ENCODE peak calls at places on chromosomes 13 and 19, in ten cellular contexts. G is lung; T is CD8-positive, alpha-beta T cell; Z is stimulated activated CD4-positive, alpha-beta T cell treated with anti-CD3 and anti-CD28 coated beads, TNF-alpha, amount 100 ng/mL, for 4 hours; K is mucosa of gallbladder; U is non-pigmented ciliary epithelial cell; R is fibroblast of lung; S is OCI-M1; H is astrocyte of the hippocampus; E is stimulated activated CD8-positive, alpha-beta memory T cell treated with anti-CD3 and anti-CD28 coated beads, Interleukin-15, amount 100 ng/mL, for 1 hour. V is an unnamed sample.

GRCh38 chr19:13984186-13984585 is 21.9 kb downstream of the RFX1 start:
- DNase-seq in H (no peak), T (no peak), E (no peak), Z (no peak), K (no peak), S (no peak), U (no peak), G (no peak), R (no peak), V (no peak)

GRCh38 chr13:92187378-92187989 is 789.1 kb downstream of the GPC5 start:
- DNase-seq in G (no peak), E (no peak), Z (no peak), S (peak), U (peak), H (peak), T (no peak), K (no peak), R (peak), V (no peak)

GRCh38 chr13:91126806-91127205 is 220.7 kb upstream of the MIR17HG start:
- DNase-seq in G (no peak), R (peak), T (no peak), H (no peak), Z (no peak), E (no peak), K (no peak), S (no peak), U (no peak), V (no peak)

GRCh38 chr13:52085416-52085815 is 43.5 kb downstream of the NEK5 start:
- DNase-seq in R (peak), S (no peak), H (peak), T (no peak), E (no peak), Z (no peak), K (no peak), U (peak), G (no peak), V (no peak)

GRCh38 chr19:49807888-49808675 is 5.0 kb downstream of the FUZ start:
- DNase-seq in S (no peak), Z (no peak), R (no peak), E (no peak), U (no peak), K (no peak), G (no peak), H (no peak), T (no peak), V (no peak)

GRCh38 chr13:113897966-113898365 is 34.1 kb upstream of the GAS6 start:
- DNase-seq in R (peak), K (no peak), S (no peak), T (no peak), Z (no peak), H (peak), E (no peak), G (peak), U (no peak), V (no peak)

GRCh38 chr19:12838893-12839656 is 760 bp downstream of the MAST1 start:
- DNase-seq in R (no peak), S (no peak), Z (no peak), H (no peak), T (no peak), E (no peak), U (no peak), K (no peak), G (no peak), V (no peak)

GRCh38 chr13:57633141-57633949 is 1.8 kb downstream of the PCDH17 start:
- DNase-seq in E (no peak), S (no peak), R (peak), Z (no peak), G (peak), T (no peak), K (peak), U (no peak), H (peak), V (peak)

GRCh38 chr13:43908156-43909126 is 28.7 kb downstream of the LACC1 start:
- DNase-seq in E (no peak), G (no peak), K (no peak), T (no peak), H (peak), U (peak), R (peak), Z (no peak), S (peak), V (no peak)

GRCh38 chr13:27194895-27195764 is 23.5 kb upstream of the USP12 start:
- DNase-seq in H (peak), K (peak), E (no peak), S (peak), Z (no peak), U (peak), G (no peak), R (peak), T (no peak), V (no peak)

GRCh38 chr13:22285867-22286632 is 615.2 kb downstream of the FGF9 start:
- DNase-seq in K (no peak), Z (no peak), H (no peak), T (no peak), U (no peak), R (no peak), E (no peak), S (peak), G (no peak), V (no peak)

GRCh38 chr13:28467886-28468519 is 26.9 kb downstream of the FLT1 start:
- DNase-seq in E (no peak), Z (no peak), G (no peak), T (no peak), S (peak), R (no peak), H (no peak), K (no peak), U (no peak), V (no peak)

GRCh38 chr19:1944088-1944915 is 3.3 kb downstream of the CSNK1G2 start:
- DNase-seq in Z (no peak), H (no peak), E (no peak), K (no peak), S (no peak), R (no peak), G (no peak), T (no peak), U (no peak), V (no peak)

GRCh38 chr19:16296713-16297112 is 27.9 kb upstream of the KLF2 start:
- DNase-seq in U (no peak), R (peak), G (no peak), H (peak), Z (no peak), T (no peak), E (no peak), S (no peak), K (no peak), V (no peak)

GRCh38 chr13:65287405-65287804 is 1942.7 kb downstream of the PCDH9 start:
- DNase-seq in H (no peak), U (no peak), Z (no peak), T (no peak), S (no peak), R (no peak), G (no peak), E (no peak), K (no peak), V (no peak)

GRCh38 chr19:54168174-54168917 is 4.6 kb downstream of the TMC4 start:
- DNase-seq in H (peak), R (peak), E (peak), K (peak), S (peak), T (peak), G (peak), U (no peak), Z (peak), V (peak)

GRCh38 chr13:39634956-39635355 is 20.5 kb upstream of the COG6 start:
- DNase-seq in Z (no peak), R (no peak), U (no peak), G (no peak), H (peak), T (no peak), S (no peak), K (no peak), E (no peak), V (no peak)

V was measured in right atrium auricular region.